ENCODE peak calls at places on chromosome 6, in seven cellular contexts. O is pancreas, U is skeletal muscle cell, G is NT2/D1, Q is HCT116, S is upper lobe of left lung, K is heart left ventricle. L is an unnamed sample.

GRCh38 chr6:154242617-154243357 is 113.8 kb downstream of the IPCEF1 start:
- DNase-seq in O (no peak), U (no peak), G (no peak), Q (no peak), S (no peak), K (no peak), L (no peak)

GRCh38 chr6:72422126-72422680 is 199.7 kb upstream of the KCNQ5 start:
- DNase-seq in O (no peak), U (no peak), G (no peak), Q (no peak), S (no peak), K (no peak), L (no peak)

GRCh38 chr6:16803294-16804006 is 42.2 kb upstream of the ATXN1 start:
- DNase-seq in O (no peak), U (peak; percentile 39), G (no peak), Q (no peak), S (no peak), K (peak; percentile 65), L (peak; percentile 15)

GRCh38 chr6:63804381-63804956 is 168.9 kb downstream of the PHF3 start:
- DNase-seq in O (no peak), U (peak; percentile 93), G (no peak), Q (no peak), S (no peak), K (no peak), L (peak; percentile 98)

GRCh38 chr6:46903175-46903574 is 18.6 kb downstream of the ADGRF5 start:
- DNase-seq in O (peak; percentile 22), U (no peak), G (no peak), Q (no peak), S (peak; percentile 38), K (peak; percentile 68), L (no peak)

GRCh38 chr6:135062735-135063134 is 8.1 kb upstream of the HBS1L start:
- DNase-seq in O (no peak), U (no peak), G (no peak), Q (no peak), S (no peak), K (no peak), L (no peak)

GRCh38 chr6:137970368-137970767 is 103.3 kb downstream of the TNFAIP3 start:
- DNase-seq in O (no peak), U (no peak), G (no peak), Q (no peak), S (no peak), K (no peak), L (no peak)

GRCh38 chr6:147970970-147971369 is 371.7 kb upstream of the SASH1 start:
- DNase-seq in O (no peak), U (no peak), G (no peak), Q (no peak), S (no peak), K (no peak), L (peak; percentile 8)

GRCh38 chr6:82040405-82041221 is 206.9 kb downstream of the IBTK start:
- DNase-seq in O (peak; percentile 38), U (no peak), G (peak; percentile 16), Q (peak; percentile 42), S (no peak), K (peak; percentile 31), L (peak; percentile 78)

DNA sequence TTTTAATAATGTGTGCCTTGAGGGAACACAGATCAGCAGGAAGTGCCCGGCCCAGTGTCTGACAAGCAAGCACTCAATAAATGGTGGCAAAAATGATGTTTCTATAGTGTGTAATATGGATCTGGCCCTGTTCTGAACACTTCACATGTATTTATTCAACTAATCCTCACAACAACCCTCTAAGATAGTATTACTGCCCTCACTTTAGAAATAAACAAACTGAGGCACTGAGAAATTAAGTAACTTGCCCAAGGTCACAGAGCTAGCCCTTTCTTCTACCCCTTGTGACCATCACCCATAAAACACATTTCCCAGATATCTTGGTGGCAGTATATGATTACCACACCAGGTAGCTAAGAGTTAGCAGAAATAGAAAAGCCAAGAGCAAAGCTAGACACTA is 12.8 kb upstream of the MTFR2 start:
- DNase-seq in O (no peak), U (no peak), G (no peak), Q (no peak), S (no peak), K (no peak), L (no peak)
- H3K4me3 ChIP-seq in O (no peak overlapping the region), U (no peak overlapping the region), G (no peak overlapping the region), Q (no peak overlapping the region), S (no peak overlapping the region), K (no peak overlapping the region), L (no peak overlapping the region)

DNA sequence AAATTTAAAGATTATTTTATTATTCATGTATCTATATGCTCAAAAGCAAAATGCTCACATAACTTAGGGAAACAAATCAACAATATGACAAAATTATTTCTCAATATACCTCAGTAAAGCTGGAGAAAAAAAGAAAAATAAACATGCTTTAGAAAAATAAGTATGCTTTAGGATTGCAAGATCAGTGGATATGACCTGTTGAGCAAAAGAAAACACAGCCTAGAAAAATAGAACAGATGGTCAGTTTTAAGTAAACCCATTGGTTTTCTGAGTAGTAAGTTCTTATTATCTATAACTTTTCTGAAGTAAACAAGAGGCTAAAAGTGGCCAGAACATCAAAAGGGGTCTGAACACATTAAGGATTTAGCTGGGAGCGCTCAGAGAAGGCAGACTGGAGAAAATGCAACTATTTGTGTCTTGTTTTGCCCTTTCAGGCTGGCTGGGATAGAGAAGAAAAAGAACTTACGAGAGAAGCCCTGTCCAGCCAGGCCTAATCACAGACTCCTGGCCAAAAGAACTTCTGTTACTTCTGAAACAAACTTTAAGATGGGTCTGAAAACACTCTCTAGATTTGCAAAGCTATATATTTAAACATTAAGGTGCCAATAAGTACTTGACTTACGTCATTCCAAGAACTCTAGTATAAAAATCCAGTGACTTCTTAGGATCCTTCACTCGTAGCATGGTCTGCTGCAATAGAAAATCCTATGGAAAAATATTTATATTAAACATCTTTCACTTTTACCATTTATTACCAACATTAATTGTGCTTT is 16.5 kb downstream of the GLO1 start:
- DNase-seq in O (no peak), U (no peak), G (no peak), Q (no peak), S (no peak), K (no peak), L (no peak)
- H3K4me3 ChIP-seq in O (no peak overlapping the region), U (no peak overlapping the region), G (no peak overlapping the region), Q (no peak overlapping the region), S (no peak overlapping the region), K (no peak overlapping the region), L (no peak overlapping the region)

GRCh38 chr6:1162367-1163275 is 149.3 kb upstream of the FOXQ1 start:
- DNase-seq in O (no peak), U (no peak), G (no peak), Q (no peak), S (no peak), K (no peak), L (no peak)
- H3K4me3 ChIP-seq in O (no peak overlapping the region), U (no peak overlapping the region), G (no peak overlapping the region), Q (no peak overlapping the region), S (no peak overlapping the region), K (no peak overlapping the region), L (no peak overlapping the region)

GRCh38 chr6:167932468-167933276 is 64.8 kb upstream of the KIF25 start:
- DNase-seq in O (peak; percentile 54), U (no peak), G (no peak), Q (no peak), S (peak; percentile 45), K (no peak), L (peak; percentile 31)

GRCh38 chr6:167933847-167934246 is 63.6 kb upstream of the KIF25 start:
- DNase-seq in O (no peak), U (no peak), G (no peak), Q (no peak), S (no peak), K (no peak), L (no peak)

GRCh38 chr6:167934426-167934864 is 63.0 kb upstream of the KIF25 start:
- DNase-seq in O (no peak), U (no peak), G (no peak), Q (no peak), S (peak; percentile 67), K (no peak), L (no peak)

GRCh38 chr6:167930300-167930699 is 67.2 kb upstream of the KIF25 start:
- DNase-seq in O (no peak), U (no peak), G (no peak), Q (no peak), S (no peak), K (no peak), L (peak; percentile 72)

GRCh38 chr6:167933290-167933689 is 64.2 kb upstream of the KIF25 start:
- DNase-seq in O (no peak), U (no peak), G (no peak), Q (no peak), S (no peak), K (no peak), L (no peak)
- H3K4me3 ChIP-seq in O (peak overlapping the region; percentile 29), U (no peak overlapping the region), G (no peak overlapping the region), Q (no peak overlapping the region), S (no peak overlapping the region), K (no peak overlapping the region), L (no peak overlapping the region)

GRCh38 chr6:168301648-168302398 is 17.8 kb downstream of the DACT2 start:
- DNase-seq in O (no peak), U (no peak), G (no peak), Q (no peak), S (no peak), K (no peak), L (no peak)
- H3K4me3 ChIP-seq in O (no peak overlapping the region), U (no peak overlapping the region), G (peak overlapping the region; percentile 18), Q (no peak overlapping the region), S (no peak overlapping the region), K (no peak overlapping the region), L (no peak overlapping the region)

GRCh38 chr6:7247179-7247456 is 65.9 kb downstream of the SSR1 start:
- DNase-seq in O (no peak), U (no peak), G (no peak), Q (no peak), S (no peak), K (no peak), L (no peak)
- H3K4me3 ChIP-seq in O (no peak overlapping the region), U (no peak overlapping the region), G (no peak overlapping the region), Q (no peak overlapping the region), S (no peak overlapping the region), K (no peak overlapping the region), L (no peak overlapping the region)

GRCh38 chr6:24357336-24358218 is at the start of gene DCDC2:
- DNase-seq in O (peak; percentile 94), U (no peak), G (no peak), Q (no peak), S (peak; percentile 94), K (no peak), L (peak; percentile 2)
- H3K4me3 ChIP-seq in O (peak within 1 kb of the TSS; percentile 57), U (peak within 1 kb of the TSS; percentile 2), G (no peak within 1 kb of the TSS), Q (no peak within 1 kb of the TSS), S (peak within 1 kb of the TSS; percentile 45), K (peak within 1 kb of the TSS; percentile 30), L (no peak within 1 kb of the TSS)

GRCh38 chr6:56767435-56767834 is 124.7 kb upstream of the DST start:
- DNase-seq in O (no peak), U (no peak), G (no peak), Q (no peak), S (no peak), K (no peak), L (no peak)
- H3K4me3 ChIP-seq in O (no peak overlapping the region), U (no peak overlapping the region), G (no peak overlapping the region), Q (no peak overlapping the region), S (no peak overlapping the region), K (no peak overlapping the region), L (no peak overlapping the region)

L was measured in fibroblast of mammary gland.